ENCODE peak calls at places on chromosome 19, in nine cellular contexts. G is ovary, P is thoracic aorta, T is endothelial cell of umbilical vein, C is small intestine, F is AG04450, Q is IMR-90, S is fibroblast of lung, R is pancreas. X is an unnamed sample.

GRCh38 chr19:12767666-12768065 is 7.7 kb downstream of the HOOK2 start:
- DNase-seq in F (no peak), T (no peak), Q (no peak), S (no peak), P (no peak), R (no peak), G (no peak), C (no peak), X (no peak)

GRCh38 chr19:45050036-45050435 is 11.2 kb downstream of the CLASRP start:
- DNase-seq in T (no peak), C (no peak), R (no peak), G (no peak), S (no peak), Q (no peak), P (no peak), F (no peak), X (no peak)

GRCh38 chr19:3038214-3038613 is 9.1 kb upstream of the TLE2 start:
- DNase-seq in P (no peak), S (no peak), Q (no peak), T (no peak), C (no peak), R (no peak), G (no peak), F (no peak), X (no peak)

GRCh38 chr19:56748443-56748842 is 76.9 kb upstream of the ZNF835 start:
- DNase-seq in F (no peak), C (no peak), R (no peak), S (no peak), G (no peak), Q (no peak), P (no peak), T (no peak), X (no peak)

GRCh38 chr19:9914001-9914314 is 22.4 kb downstream of the OLFM2 start:
- DNase-seq in R (peak), G (no peak), P (no peak), T (no peak), F (no peak), Q (no peak), C (no peak), S (no peak), X (no peak)

GRCh38 chr19:23810496-23810895 is 51.8 kb upstream of the ZNF681 start:
- DNase-seq in T (no peak), P (no peak), G (no peak), R (no peak), S (no peak), F (no peak), C (no peak), Q (no peak), X (no peak)

GRCh38 chr19:30172643-30173242 is 199.4 kb upstream of the ZNF536 start:
- DNase-seq in P (no peak), Q (no peak), C (peak), T (no peak), R (no peak), G (no peak), S (no peak), F (no peak), X (no peak)

GRCh38 chr19:41531438-41532311 is 44.3 kb upstream of the CEACAM21 start:
- DNase-seq in R (peak), Q (peak), T (peak), F (no peak), G (peak), S (peak), C (peak), P (peak), X (peak)

GRCh38 chr19:47779524-47780214 is 1.2 kb downstream of the SELENOW start:
- DNase-seq in G (peak), F (no peak), T (no peak), Q (no peak), S (no peak), P (peak), R (no peak), C (peak), X (peak)

GRCh38 chr19:50981587-50982146 is 2.0 kb downstream of the KLK7 start:
- DNase-seq in F (no peak), T (no peak), Q (no peak), S (no peak), C (no peak), R (no peak), P (no peak), G (no peak), X (no peak)

GRCh38 chr19:19550972-19551861 is 13.2 kb downstream of the CILP2 start:
- DNase-seq in S (peak), R (no peak), Q (no peak), P (no peak), G (no peak), F (no peak), C (no peak), T (no peak), X (no peak)
- H3K27ac ChIP-seq in S (no peak), R (no peak), Q (no peak), P (no peak), G (no peak), F (no peak), C (no peak), T (no peak), X (no peak)

GRCh38 chr19:7395360-7395781 is 46.6 kb downstream of the ARHGEF18 start:
- DNase-seq in P (no peak), R (no peak), C (no peak), S (no peak), T (peak), F (no peak), Q (no peak), G (no peak), X (no peak)

GRCh38 chr19:7395793-7396192 is 47.1 kb downstream of the ARHGEF18 start:
- DNase-seq in G (no peak), P (no peak), Q (no peak), C (peak), R (no peak), T (no peak), F (no peak), S (no peak), X (no peak)

GRCh38 chr19:7393934-7394508 is 45.3 kb downstream of the ARHGEF18 start:
- DNase-seq in G (no peak), C (no peak), F (no peak), S (no peak), T (no peak), Q (no peak), R (no peak), P (no peak), X (no peak)

GRCh38 chr19:7393459-7393858 is 44.7 kb downstream of the ARHGEF18 start:
- DNase-seq in Q (no peak), P (no peak), C (no peak), T (no peak), S (no peak), F (no peak), G (no peak), R (no peak), X (no peak)

GRCh38 chr19:7394728-7395359 is 46.1 kb downstream of the ARHGEF18 start:
- DNase-seq in G (peak), P (peak), S (peak), Q (peak), T (peak), R (peak), C (peak), F (peak), X (peak)
- H3K27ac ChIP-seq in G (no peak), P (peak), S (peak), Q (peak), T (peak), R (peak), C (peak), F (no peak), X (peak)

GRCh38 chr19:34678085-34678412 is 571 bp downstream of the ZNF302 start:
- DNase-seq in G (no peak), S (no peak), R (no peak), C (no peak), P (no peak), T (no peak), Q (no peak), F (no peak), X (no peak)
- H3K27ac ChIP-seq in G (peak), S (peak), R (peak), C (peak), P (peak), T (peak), Q (peak), F (peak), X (peak)

GRCh38 chr19:43469160-43469480 is 3.7 kb upstream of the LYPD3 start:
- DNase-seq in P (no peak), Q (no peak), F (no peak), C (no peak), G (no peak), T (no peak), S (no peak), R (no peak), X (no peak)
- H3K27ac ChIP-seq in P (no peak), Q (no peak), F (no peak), C (no peak), G (no peak), T (no peak), S (no peak), R (no peak), X (no peak)